ENCODE peak calls at places on chromosome 19, in eight cellular contexts. P is ELR; T is progenitor cell of endocrine pancreas; W is NCI-H1092; B is stimulated activated CD8-positive, alpha-beta memory T cell treated with anti-CD3 and anti-CD28 coated beads, Interleukin-4, amount 100 ng/mL, for 4 hours; A is OCI-LY7; Q is RKO; U is stimulated activated CD4-positive, alpha-beta T cell treated with anti-CD3 and anti-CD28 coated beads, TNF-alpha, amount 100 ng/mL, for 1 hour. G is an unnamed sample.
A peak's percentile ranks its signal among the peaks of the same experiment; 100 is the strongest.

GRCh38 chr19:53812335-53812734 is 11.8 kb downstream of the NLRP12 start:
- DNase-seq in U (no peak), A (peak; percentile 8), B (no peak), P (peak; percentile 30), W (no peak), Q (no peak), T (no peak), G (no peak)

GRCh38 chr19:18397242-18398202 is at the start of gene LRRC25:
- DNase-seq in P (no peak), B (no peak), U (no peak), W (no peak), Q (peak; percentile 45), A (peak; percentile 77), T (no peak), G (no peak)

GRCh38 chr19:3547301-3547731 is 8.3 kb downstream of the TEKTIP1 start:
- DNase-seq in Q (peak; percentile 30), W (no peak), B (no peak), P (peak; percentile 56), A (peak; percentile 34), T (no peak), U (no peak), G (no peak)

GRCh38 chr19:16200038-16200775 is 2.5 kb downstream of the AP1M1 start:
- DNase-seq in B (no peak), P (no peak), Q (no peak), A (no peak), W (no peak), T (no peak), U (no peak), G (no peak)

GRCh38 chr19:334296-335071 is 10.1 kb downstream of the MIER2 start:
- DNase-seq in Q (no peak), T (no peak), P (no peak), B (no peak), A (no peak), U (no peak), W (no peak), G (no peak)

GRCh38 chr19:13873776-13874515 is 3.0 kb upstream of the NANOS3 start:
- DNase-seq in T (no peak), P (peak; percentile 27), B (no peak), Q (no peak), A (no peak), W (no peak), U (no peak), G (no peak)

GRCh38 chr19:18700501-18701249 is 17.2 kb downstream of the CRTC1 start:
- DNase-seq in A (peak; percentile 84), T (no peak), U (peak; percentile 22), W (peak; percentile 85), Q (no peak), B (peak; percentile 33), P (peak; percentile 62), G (peak; percentile 73)

GRCh38 chr19:2478324-2478755 is 2.4 kb downstream of the GADD45B start:
- DNase-seq in Q (no peak), P (peak; percentile 83), B (no peak), U (no peak), W (no peak), T (no peak), A (peak; percentile 77), G (no peak)

GRCh38 chr19:1131718-1132552 is 28.1 kb downstream of the GPX4 start:
- DNase-seq in A (peak; percentile 89), T (no peak), Q (peak; percentile 91), W (no peak), P (peak; percentile 96), B (peak; percentile 79), U (peak; percentile 71), G (peak; percentile 85)

GRCh38 chr19:44627631-44628030 is 14.3 kb downstream of the IGSF23 start:
- DNase-seq in A (no peak), T (no peak), P (no peak), B (no peak), Q (no peak), W (no peak), U (no peak), G (no peak)

GRCh38 chr19:42683917-42684513 is 56.3 kb downstream of the PSG3 start:
- DNase-seq in B (no peak), T (no peak), A (peak; percentile 33), Q (peak; percentile 9), U (no peak), W (no peak), P (peak; percentile 54), G (no peak)

GRCh38 chr19:48587387-48587786 is 19.2 kb upstream of the SPACA4 start:
- DNase-seq in P (no peak), B (no peak), U (no peak), A (no peak), Q (no peak), W (no peak), T (no peak), G (no peak)

GRCh38 chr19:31312004-31312403 is 37.2 kb downstream of the TSHZ3 start:
- DNase-seq in U (no peak), A (no peak), B (peak; percentile 2), Q (peak; percentile 21), T (no peak), P (peak; percentile 36), W (no peak), G (no peak)

GRCh38 chr19:34188388-34188787 is 16.1 kb downstream of the LSM14A start:
- DNase-seq in P (no peak), U (no peak), Q (no peak), A (no peak), B (no peak), T (no peak), W (no peak), G (no peak)

GRCh38 chr19:30091456-30091855 is 149.4 kb downstream of the URI1 start:
- DNase-seq in Q (no peak), W (no peak), U (no peak), B (no peak), P (no peak), A (no peak), T (no peak), G (no peak)

GRCh38 chr19:29445246-29445645 is 80.5 kb upstream of the VSTM2B start:
- DNase-seq in A (no peak), Q (no peak), B (no peak), T (no peak), U (no peak), W (no peak), P (no peak), G (no peak)

GRCh38 chr19:47663435-47663910 is 49.7 kb upstream of the EHD2 start:
- DNase-seq in T (no peak), W (no peak), U (no peak), A (no peak), B (no peak), Q (no peak), P (peak; percentile 85), G (no peak)

GRCh38 chr19:13037161-13037560 is 41.9 kb downstream of the NFIX start:
- DNase-seq in T (no peak), Q (peak; percentile 53), P (peak; percentile 98), A (no peak), B (no peak), W (no peak), U (no peak), G (no peak)

GRCh38 chr19:41218615-41219507 is at the start of gene AXL:
- DNase-seq in P (peak; percentile 81), Q (peak; percentile 87), B (no peak), T (peak; percentile 49), U (no peak), A (no peak), W (no peak), G (no peak)

GRCh38 chr19:55253842-55254624 is 4.8 kb downstream of the PPP6R1 start:
- DNase-seq in B (no peak), T (no peak), A (peak; percentile 97), P (no peak), W (peak; percentile 17), U (no peak), Q (no peak), G (peak; percentile 57)

GRCh38 chr19:8161135-8161646 is 11.8 kb upstream of the FBN3 start:
- DNase-seq in B (no peak), Q (peak; percentile 12), W (no peak), A (peak; percentile 72), P (peak; percentile 25), U (no peak), T (no peak), G (no peak)

GRCh38 chr19:44723952-44724319 is 24.6 kb upstream of the BCL3 start:
- DNase-seq in T (peak; percentile 76), Q (peak; percentile 77), U (peak; percentile 56), B (peak; percentile 58), W (peak; percentile 29), P (peak; percentile 80), A (peak; percentile 84), G (peak; percentile 81)

GRCh38 chr19:55486971-55487883 is 1.0 kb upstream of the SSC5D start:
- DNase-seq in B (peak; percentile 21), W (no peak), T (no peak), P (peak; percentile 89), U (no peak), A (no peak), Q (peak; percentile 56), G (no peak)

GRCh38 chr19:42524943-42525342 is 3.3 kb downstream of the CEACAM1 start:
- DNase-seq in Q (no peak), B (no peak), U (no peak), A (no peak), P (no peak), W (no peak), T (no peak), G (no peak)

GRCh38 chr19:33214621-33215020 is 11.0 kb downstream of the SLC7A10 start:
- DNase-seq in U (no peak), W (no peak), T (no peak), B (no peak), Q (no peak), A (no peak), P (peak; percentile 32), G (no peak)

G was measured in activated CD4-positive, CD25-positive, alpha-beta regulatory T cell treated with anti-CD3 and anti-CD28 coated beads, Interleukin-2, amount 50 U/mL, for 72 hours.